ENCODE peak calls at places on chromosomes 11 and 22, in five cellular contexts. I is neural crest cell, W is GM12878, A is osteocyte, K is B cell. S is an unnamed sample.

GRCh38 chr22:35299217-35299716 is 427 bp upstream of the TOM1 start:
- DNase-seq in A (no peak), W (no peak), I (no peak), K (peak), S (no peak)

GRCh38 chr11:121449123-121449522 is 3.0 kb upstream of the SORL1 start:
- DNase-seq in W (no peak), I (no peak), K (no peak), A (no peak), S (no peak)

GRCh38 chr22:45112136-45112879 is 51.4 kb upstream of the NUP50 start:
- DNase-seq in A (no peak), W (no peak), I (no peak), K (no peak), S (no peak)

GRCh38 chr11:43574949-43575915 is 105.3 kb upstream of the HSD17B12 start:
- DNase-seq in A (peak), K (no peak), W (no peak), I (peak), S (peak)

GRCh38 chr22:17907731-17908051 is 116.7 kb downstream of the MICAL3 start:
- DNase-seq in K (no peak), W (no peak), I (no peak), A (no peak), S (no peak)

GRCh38 chr22:27990879-27991278 is 71.8 kb upstream of the PITPNB start:
- DNase-seq in A (peak), K (no peak), I (peak), W (no peak), S (peak)

GRCh38 chr22:46336119-46337078 is 885 bp downstream of the TRMU start:
- DNase-seq in A (no peak), I (no peak), W (no peak), K (no peak), S (no peak)

GRCh38 chr11:17063171-17064002 is 14.1 kb downstream of the RPS13 start:
- DNase-seq in K (peak), W (peak), A (peak), I (peak), S (peak)

GRCh38 chr11:126416542-126417090 is 61.1 kb downstream of the ST3GAL4 start:
- DNase-seq in K (peak), A (no peak), W (peak), I (no peak), S (peak)

GRCh38 chr22:16776088-16776487 is 49.1 kb downstream of the XKR3 start:
- DNase-seq in W (no peak), I (no peak), K (no peak), A (no peak), S (no peak)

GRCh38 chr22:39205344-39206021 is 39.3 kb downstream of the PDGFB start:
- DNase-seq in A (no peak), W (no peak), K (no peak), I (no peak), S (peak)

GRCh38 chr11:9568854-9569587 is 4.4 kb upstream of the WEE1 start:
- DNase-seq in K (peak), A (peak), I (no peak), W (no peak), S (peak)

GRCh38 chr22:40418366-40419201 is 48.2 kb downstream of the SGSM3 start:
- DNase-seq in I (no peak), W (no peak), K (peak), A (no peak), S (no peak)

GRCh38 chr22:40499187-40499753 is 128.9 kb downstream of the SGSM3 start:
- DNase-seq in I (no peak), K (no peak), A (no peak), W (peak), S (peak)

GRCh38 chr11:61756452-61757212 is 4.2 kb downstream of the MYRF start:
- DNase-seq in W (peak), A (no peak), K (no peak), I (no peak), S (peak)

GRCh38 chr11:16881766-16882165 is 132.4 kb downstream of the PLEKHA7 start:
- DNase-seq in I (no peak), A (no peak), W (no peak), K (no peak), S (no peak)

GRCh38 chr11:67314218-67314617 is 10.9 kb downstream of the SSH3 start:
- DNase-seq in W (no peak), I (no peak), K (no peak), A (no peak), S (peak)

GRCh38 chr11:9169595-9170295 is 78.3 kb upstream of the SCUBE2 start:
- DNase-seq in I (no peak), K (no peak), A (no peak), W (no peak), S (peak)

GRCh38 chr11:12258451-12258850 is 118.9 kb upstream of the PARVA start:
- DNase-seq in K (no peak), A (no peak), W (no peak), I (no peak), S (no peak)

GRCh38 chr11:42524534-42525227 is 787.1 kb upstream of the API5 start:
- DNase-seq in A (no peak), W (peak), K (no peak), I (peak), S (peak)

GRCh38 chr11:111378773-111379499 is at the start of gene POU2AF1:
- DNase-seq in W (peak), K (peak), A (no peak), I (no peak), S (peak)

DNA sequence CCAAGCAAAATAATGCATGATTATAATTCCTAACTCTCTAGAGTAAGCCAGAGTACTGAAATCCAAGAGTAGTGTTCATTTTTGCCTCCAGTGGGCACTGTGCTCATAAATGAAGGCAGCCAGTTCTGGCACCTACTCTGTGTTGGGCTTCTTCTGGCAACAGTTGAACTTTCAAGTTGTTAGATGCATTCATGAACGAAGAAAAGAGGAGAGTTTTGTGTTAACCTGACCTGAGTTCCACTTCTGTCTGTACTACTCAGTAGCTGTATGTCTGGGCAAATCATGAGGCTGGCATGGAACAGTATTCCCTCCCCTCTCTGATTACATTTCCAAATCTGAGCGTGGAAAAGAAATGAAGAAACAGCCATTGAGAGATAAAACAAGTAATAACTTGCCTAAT is 20.3 kb upstream of the TENM4 start:
- DNase-seq in K (no peak), W (no peak), I (no peak), A (no peak), S (no peak)
- TF ChIP-seq CTCF in K (no peak), W (peak), I (peak), A (peak), S (peak)

DNA sequence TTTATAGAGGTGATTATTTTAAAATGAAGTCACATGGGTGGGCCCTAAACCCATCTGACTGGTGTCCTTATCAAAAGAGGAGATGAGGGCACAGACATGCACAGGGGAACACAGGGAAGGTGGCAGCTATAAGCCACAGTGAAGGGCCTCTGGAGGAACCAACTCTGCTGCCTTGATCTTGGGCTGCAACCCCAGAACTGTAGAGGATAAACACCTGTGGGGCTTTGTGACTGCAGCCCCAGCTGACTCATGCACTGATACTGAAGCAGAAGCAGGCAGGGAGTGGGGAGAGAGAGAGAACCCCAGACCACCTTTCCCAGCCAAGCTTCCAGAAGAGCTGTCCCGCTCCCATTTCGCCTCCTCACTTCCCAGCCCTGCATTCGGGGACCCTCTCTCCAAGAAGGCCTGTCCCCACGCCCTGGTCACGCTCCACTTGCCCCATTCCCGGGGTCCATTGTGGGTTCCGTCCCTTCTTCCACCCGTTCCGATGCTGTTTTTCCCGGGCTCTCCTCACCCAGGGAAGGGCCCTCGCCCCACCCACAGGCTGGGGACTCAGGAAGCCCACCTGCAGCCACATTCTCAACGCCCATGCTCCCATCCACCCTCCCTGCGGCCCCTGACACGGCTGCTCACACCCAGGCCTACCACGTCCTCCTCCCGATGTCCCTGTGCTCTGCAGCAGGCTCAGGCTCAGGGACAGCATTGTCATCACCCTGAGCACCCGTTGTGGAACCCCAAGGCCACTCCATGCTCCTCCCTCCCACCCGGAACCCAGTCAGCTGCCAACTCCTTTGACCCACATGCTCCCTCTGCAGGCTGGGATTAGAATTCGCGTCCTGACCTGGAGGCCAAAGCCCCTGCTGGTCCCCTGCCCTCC is 90.8 kb upstream of the SHANK2 start:
- DNase-seq in I (peak), W (no peak), K (no peak), A (no peak), S (peak)
- TF ChIP-seq CTCF in I (peak), W (peak), K (peak), A (peak), S (peak)

GRCh38 chr11:1870721-1871466 is 18.0 kb downstream of the LSP1 start:
- DNase-seq in K (no peak), A (no peak), W (no peak), I (no peak), S (no peak)

GRCh38 chr11:1868636-1869291 is 15.9 kb downstream of the LSP1 start:
- DNase-seq in I (no peak), A (no peak), W (no peak), K (no peak), S (no peak)

GRCh38 chr11:1870326-1870696 is 17.4 kb downstream of the LSP1 start:
- DNase-seq in A (no peak), I (no peak), K (no peak), W (no peak), S (no peak)

GRCh38 chr11:1868056-1868635 is 15.3 kb downstream of the LSP1 start:
- DNase-seq in A (no peak), W (no peak), I (no peak), K (no peak), S (no peak)

GRCh38 chr11:1869427-1870325 is 16.8 kb downstream of the LSP1 start:
- DNase-seq in A (no peak), I (no peak), K (no peak), W (no peak), S (no peak)
- TF ChIP-seq CTCF in A (no peak), I (no peak), K (no peak), W (no peak), S (no peak)

DNA sequence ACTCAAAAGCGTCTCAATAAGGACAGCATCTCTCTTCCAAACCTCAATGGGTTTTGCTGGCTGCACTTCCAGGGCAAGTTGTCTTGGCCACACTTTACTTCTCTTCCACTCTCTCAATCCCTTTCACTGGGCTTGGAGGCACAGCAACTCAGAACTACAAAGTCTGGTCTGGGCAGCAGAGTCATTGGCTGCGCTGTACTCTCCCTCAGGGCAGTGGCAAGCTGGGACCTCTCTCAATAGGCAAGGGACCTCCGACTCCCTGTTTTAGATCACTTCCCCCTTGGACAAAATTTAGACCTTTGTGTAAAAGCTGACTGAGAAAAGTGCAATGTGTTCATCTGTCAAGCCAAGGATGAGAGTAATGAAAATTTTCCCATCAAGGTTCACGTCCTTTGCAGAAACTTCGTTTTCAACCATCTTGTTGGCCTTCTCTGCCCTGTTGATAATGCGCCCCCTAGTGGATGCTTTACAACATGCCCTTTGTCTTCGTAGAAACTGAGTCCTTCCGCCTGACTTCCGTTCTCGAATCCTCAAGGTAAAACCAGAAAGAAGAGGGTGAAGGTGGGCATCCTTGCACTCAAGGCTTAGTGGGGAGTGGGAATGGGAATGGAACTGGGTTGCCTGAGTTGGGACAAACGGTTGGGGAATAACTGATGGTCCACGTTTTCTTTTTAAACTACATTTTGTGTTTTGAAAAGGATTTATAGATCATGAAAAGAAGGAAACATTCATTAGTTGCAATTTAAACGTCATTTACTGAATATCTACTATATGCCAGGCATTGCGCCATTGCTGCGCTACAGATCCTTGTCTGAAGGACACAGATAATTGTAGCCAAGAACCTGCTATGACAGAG is 99.1 kb downstream of the CD44 start:
- DNase-seq in A (no peak), K (peak), I (peak), W (peak), S (peak)
- TF ChIP-seq CTCF in A (peak), K (peak), I (peak), W (peak), S (peak)

DNA sequence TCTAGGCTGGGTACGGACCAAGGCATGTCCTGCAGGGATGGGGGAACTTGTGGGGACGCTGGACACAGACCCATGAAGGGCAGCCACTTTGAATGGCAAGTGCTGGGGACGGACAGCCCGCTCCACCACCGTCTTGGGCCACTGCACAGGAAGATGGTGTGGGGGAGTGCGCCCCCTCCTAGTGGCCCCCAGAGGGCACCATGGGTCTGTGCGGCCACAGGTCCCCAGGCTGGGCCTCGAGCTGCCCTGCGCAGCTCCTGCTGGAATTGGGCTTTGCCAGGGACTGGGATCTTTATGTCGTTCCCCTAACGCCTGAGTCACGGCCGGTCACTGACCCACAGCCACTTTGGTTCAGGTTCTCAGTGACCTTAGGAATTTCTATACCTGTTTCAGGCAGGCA is 44.4 kb downstream of the NAT10 start:
- DNase-seq in K (no peak), I (peak), W (no peak), A (no peak), S (no peak)
- TF ChIP-seq CTCF in K (no peak), I (peak), W (peak), A (peak), S (no peak)